ENCODE peak calls at places on chromosomes 16 and 17, in six cellular contexts. F, T, Y, X, W and A are unnamed samples.

GRCh38 chr17:42399948-42400843 is 12.0 kb upstream of the STAT3 start:
- DNase-seq in Y (no peak), W (no peak), T (no peak), X (no peak), F (no peak), A (no peak)

GRCh38 chr16:79505344-79505743 is 95.2 kb downstream of the MAF start:
- DNase-seq in Y (no peak), F (no peak), W (no peak), T (no peak), X (no peak), A (no peak)

GRCh38 chr17:68053237-68054030 is 17.9 kb downstream of the KPNA2 start:
- DNase-seq in Y (peak), W (no peak), X (no peak), F (peak), T (no peak), A (no peak)

GRCh38 chr17:49290690-49291326 is 60.2 kb upstream of the PHOSPHO1 start:
- DNase-seq in Y (peak), X (peak), F (peak), T (peak), W (peak), A (no peak)

GRCh38 chr17:74757931-74758845 is 9.8 kb downstream of the NHERF1 start:
- DNase-seq in T (no peak), Y (peak), X (no peak), F (no peak), W (no peak), A (no peak)

GRCh38 chr16:20331635-20332034 is 4.3 kb upstream of the GP2 start:
- DNase-seq in W (no peak), X (no peak), T (no peak), Y (no peak), F (no peak), A (no peak)

GRCh38 chr16:2324296-2324859 is 16.1 kb downstream of the ABCA3 start:
- DNase-seq in T (no peak), Y (no peak), W (no peak), X (no peak), F (no peak), A (no peak)

GRCh38 chr17:73513426-73513825 is 130.8 kb downstream of the SDK2 start:
- DNase-seq in W (no peak), X (no peak), F (no peak), T (no peak), Y (no peak), A (no peak)

GRCh38 chr16:85334718-85335583 is 222.7 kb upstream of the CIBAR2 start:
- DNase-seq in T (no peak), X (no peak), Y (no peak), F (no peak), W (no peak), A (no peak)

GRCh38 chr17:76152580-76152979 is 11.5 kb upstream of the FOXJ1 start:
- DNase-seq in X (no peak), F (no peak), Y (no peak), T (no peak), W (no peak), A (no peak)

GRCh38 chr17:72631568-72631967 is 460.9 kb downstream of the SLC39A11 start:
- DNase-seq in W (no peak), Y (peak), T (no peak), X (no peak), F (no peak), A (no peak)

GRCh38 chr16:4634768-4635167 is 10.1 kb downstream of the MGRN1 start:
- DNase-seq in W (no peak), X (no peak), T (no peak), F (no peak), Y (no peak), A (no peak)

GRCh38 chr17:52145496-52145895 is 13.0 kb downstream of the CA10 start:
- DNase-seq in F (no peak), Y (peak), X (no peak), T (no peak), W (no peak), A (no peak)

GRCh38 chr16:4801962-4802658 is at the start of gene ROGDI:
- DNase-seq in F (no peak), X (peak), Y (peak), W (no peak), T (no peak), A (peak)

GRCh38 chr16:4433914-4434787 is 8.5 kb downstream of the DNAJA3 start:
- DNase-seq in F (no peak), Y (no peak), W (no peak), T (no peak), X (no peak), A (no peak)

GRCh38 chr17:60161598-60162330 is 12.0 kb downstream of the CA4 start:
- DNase-seq in Y (no peak), T (no peak), X (no peak), W (no peak), F (no peak), A (no peak)

GRCh38 chr16:27127293-27127692 is 60.6 kb downstream of the C16orf82 start:
- DNase-seq in F (no peak), Y (no peak), T (peak), W (no peak), X (no peak), A (no peak)

GRCh38 chr16:66629856-66630255 is 25.4 kb downstream of the CMTM3 start:
- DNase-seq in X (no peak), W (no peak), F (no peak), Y (no peak), T (no peak), A (no peak)

GRCh38 chr16:28983644-28984043 is 1.2 kb upstream of the LAT start:
- DNase-seq in T (no peak), W (no peak), X (no peak), Y (no peak), F (no peak), A (no peak)

GRCh38 chr16:28982418-28982817 is 2.4 kb upstream of the LAT start:
- DNase-seq in Y (no peak), W (no peak), F (no peak), X (no peak), T (no peak), A (no peak)

GRCh38 chr16:28980929-28981328 is 3.9 kb upstream of the LAT start:
- DNase-seq in Y (no peak), W (no peak), X (no peak), F (no peak), T (no peak), A (no peak)

GRCh38 chr16:28982949-28983348 is 1.9 kb upstream of the LAT start:
- DNase-seq in Y (no peak), T (no peak), W (no peak), X (no peak), F (no peak), A (no peak)

DNA sequence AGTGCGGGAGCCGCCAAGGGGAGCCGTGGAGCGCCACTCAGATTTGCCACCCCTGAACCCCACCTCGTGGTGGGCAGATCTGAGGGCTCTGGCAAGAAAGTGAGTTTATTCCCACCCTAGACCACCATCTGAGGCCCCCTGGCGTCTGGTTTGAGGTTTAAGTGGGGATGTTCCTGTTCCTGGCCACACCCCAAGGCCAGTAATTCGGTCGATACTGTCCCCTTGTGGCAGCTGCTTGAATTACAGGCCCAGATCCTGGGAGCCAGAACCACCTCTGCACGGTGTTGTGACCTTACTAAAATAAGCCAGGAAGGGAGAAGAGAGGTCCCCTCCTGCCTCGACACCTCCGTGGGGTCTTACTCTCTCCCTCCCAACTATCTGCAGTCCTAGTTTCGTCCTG is 3.3 kb upstream of the LAT start:
- DNase-seq in Y (no peak), F (peak), W (peak), T (no peak), X (no peak), A (no peak)
- TF ChIP-seq CTCF in Y (peak), F (peak), W (peak), T (peak), X (peak), A (peak)

GRCh38 chr16:11587643-11588247 is 1.0 kb upstream of the LITAF start:
- DNase-seq in T (no peak), F (no peak), W (no peak), Y (no peak), X (no peak), A (no peak)
- H3K4me3 ChIP-seq in T (peak), F (peak), W (peak), Y (peak), X (peak), A (peak)

GRCh38 chr17:37839196-37839978 is 84.8 kb upstream of the TBC1D3K start:
- DNase-seq in F (no peak), Y (no peak), W (no peak), T (no peak), X (no peak), A (no peak)
- TF ChIP-seq CTCF in F (no peak), Y (no peak), W (no peak), T (no peak), X (no peak), A (no peak)

GRCh38 chr17:17722906-17723353 is 41.7 kb downstream of the RAI1 start:
- DNase-seq in T (no peak), W (no peak), Y (no peak), F (no peak), X (no peak), A (no peak)
- H3K4me3 ChIP-seq in T (peak), W (no peak), Y (peak), F (peak), X (no peak), A (no peak)

GRCh38 chr17:47987240-47987835 is 16.4 kb downstream of the CDK5RAP3 start:
- DNase-seq in F (no peak), Y (no peak), W (no peak), T (no peak), X (no peak), A (no peak)
- TF ChIP-seq CTCF in F (no peak), Y (no peak), W (no peak), T (no peak), X (no peak), A (no peak)